ENCODE peak calls at places on chromosomes 13 and 19, in five cellular contexts. S is right lobe of liver, U is thoracic aorta, D is stomach, N is suprapubic skin. X is an unnamed sample.

GRCh38 chr19:48403606-48404005 is 10.1 kb downstream of the GRIN2D start:
- DNase-seq in S (no peak), D (no peak), U (no peak), N (no peak), X (peak; percentile 66)

GRCh38 chr13:48449656-48450055 is 36.7 kb upstream of the LPAR6 start:
- DNase-seq in D (no peak), N (no peak), S (no peak), U (no peak), X (no peak)

GRCh38 chr19:14081797-14082674 is 3.5 kb downstream of the C19orf67 start:
- DNase-seq in U (no peak), D (peak; percentile 45), S (peak; percentile 60), N (no peak), X (peak; percentile 51)

GRCh38 chr19:30089086-30089665 is 147.1 kb downstream of the URI1 start:
- DNase-seq in N (no peak), S (no peak), U (no peak), D (no peak), X (no peak)

GRCh38 chr19:57903298-57904174 is 12.9 kb downstream of the ZNF417 start:
- DNase-seq in U (no peak), D (no peak), S (no peak), N (no peak), X (no peak)

GRCh38 chr13:23794267-23795161 is 94.7 kb downstream of the MIPEP start:
- DNase-seq in D (no peak), N (no peak), S (no peak), U (no peak), X (no peak)

GRCh38 chr19:15292847-15293582 is 39.3 kb downstream of the BRD4 start:
- DNase-seq in S (no peak), D (no peak), U (no peak), N (no peak), X (peak; percentile 60)

GRCh38 chr13:45863716-45864590 is 12.4 kb upstream of the SIAH3 start:
- DNase-seq in U (no peak), D (no peak), S (no peak), N (no peak), X (no peak)

GRCh38 chr19:7928741-7929701 is 3.1 kb upstream of the CTXN1 start:
- DNase-seq in S (peak; percentile 42), U (no peak), D (no peak), N (peak; percentile 82), X (peak; percentile 78)

DNA sequence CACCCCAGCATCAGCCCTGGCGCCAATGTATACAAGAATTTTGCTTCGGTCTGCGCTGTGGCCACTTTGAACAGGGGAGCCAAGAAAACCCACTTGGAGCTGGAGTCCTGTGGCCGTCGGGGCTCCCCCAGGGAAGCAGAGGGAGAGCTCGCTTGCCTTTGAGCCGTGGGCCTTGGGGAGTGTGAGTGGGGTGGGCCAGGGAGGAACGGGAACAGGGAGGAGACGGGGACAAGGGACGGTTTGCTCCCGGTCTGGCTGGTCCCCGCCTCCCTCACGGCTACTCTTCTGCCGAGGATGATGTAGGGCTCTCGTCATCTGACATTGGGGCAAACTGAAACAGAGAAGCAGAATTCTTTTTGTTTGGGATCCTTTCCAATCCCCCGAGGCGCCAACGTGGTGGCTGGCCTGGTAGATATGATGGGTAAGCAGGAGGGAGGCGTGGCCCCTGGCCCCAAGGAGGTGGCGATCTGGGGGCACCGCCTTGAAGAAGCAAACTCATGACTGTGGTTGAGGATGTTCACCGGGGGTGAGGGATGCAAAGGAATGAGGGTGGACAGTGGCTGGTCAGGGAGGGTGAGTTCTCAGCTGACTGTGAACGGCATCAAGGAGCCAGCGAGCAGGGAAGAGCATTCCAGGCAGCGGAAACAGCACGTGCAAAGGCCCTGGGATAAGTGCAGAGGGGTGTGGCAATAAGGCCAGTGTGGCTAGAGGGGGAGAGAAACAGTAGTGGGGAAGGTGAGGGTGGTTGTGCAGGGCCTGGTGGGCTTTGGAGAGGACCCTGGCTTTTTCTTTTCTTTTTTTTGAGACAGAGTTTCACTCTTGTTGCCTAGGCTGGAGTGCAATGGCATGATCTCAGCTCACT is 10.9 kb upstream of the SPC24 start:
- DNase-seq in S (no peak), U (no peak), N (peak; percentile 82), D (no peak), X (peak; percentile 44)
- H3K4me3 ChIP-seq in S (no peak overlapping the region), U (no peak overlapping the region), N (no peak overlapping the region), D (no peak overlapping the region), X (no peak overlapping the region)

GRCh38 chr19:17764348-17764747 is 13.1 kb downstream of the FCHO1 start:
- DNase-seq in U (no peak), D (no peak), S (no peak), N (no peak), X (no peak)
- H3K36me3 ChIP-seq in U (no peaks in the 10 kb centered on the region), D (no peaks in the 10 kb centered on the region), S (no peaks in the 10 kb centered on the region), N (no peaks in the 10 kb centered on the region), X (no peaks in the 10 kb centered on the region)

DNA sequence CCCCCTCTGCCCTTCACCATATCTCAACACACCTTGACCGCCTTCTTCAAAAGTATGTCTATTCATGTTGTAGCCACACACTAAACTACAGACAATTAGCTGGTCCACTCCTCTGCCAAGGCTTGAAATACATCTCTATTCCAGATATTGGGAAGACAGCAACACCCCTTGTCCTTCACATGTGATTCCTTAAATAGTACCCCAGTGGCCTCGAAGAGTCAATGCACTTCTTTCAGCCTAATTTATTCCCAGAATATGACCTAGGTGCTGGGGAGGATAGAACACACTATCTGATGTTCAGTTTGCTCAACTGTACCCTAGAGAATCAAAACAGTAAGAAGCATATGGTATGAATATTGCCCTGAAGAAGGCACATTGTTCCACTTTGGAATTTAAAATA is 82.4 kb upstream of the DACH1 start:
- DNase-seq in N (no peak), U (no peak), D (no peak), S (no peak), X (no peak)
- H3K4me3 ChIP-seq in N (no peak overlapping the region), U (no peak overlapping the region), D (no peak overlapping the region), S (no peak overlapping the region), X (no peak overlapping the region)

GRCh38 chr19:41906271-41906670 is 22.0 kb downstream of the ERFL start:
- DNase-seq in S (no peak), D (no peak), U (no peak), N (no peak), X (no peak)
- H3K36me3 ChIP-seq in S (peaks cover 36% of the 10 kb centered on the region), D (peaks cover 68% of the 10 kb centered on the region), U (peaks cover 44% of the 10 kb centered on the region), N (peaks cover 72% of the 10 kb centered on the region), X (peaks cover 46% of the 10 kb centered on the region)

GRCh38 chr13:66402546-66402945 is 827.6 kb downstream of the PCDH9 start:
- DNase-seq in D (no peak), S (no peak), U (no peak), N (no peak), X (no peak)

GRCh38 chr13:66402071-66402470 is 828.1 kb downstream of the PCDH9 start:
- DNase-seq in U (no peak), S (no peak), D (no peak), N (no peak), X (no peak)

GRCh38 chr13:66407159-66407558 is 823.0 kb downstream of the PCDH9 start:
- DNase-seq in U (no peak), N (no peak), S (no peak), D (no peak), X (no peak)

GRCh38 chr13:66409542-66409941 is 820.6 kb downstream of the PCDH9 start:
- DNase-seq in D (no peak), N (no peak), U (no peak), S (no peak), X (no peak)

DNA sequence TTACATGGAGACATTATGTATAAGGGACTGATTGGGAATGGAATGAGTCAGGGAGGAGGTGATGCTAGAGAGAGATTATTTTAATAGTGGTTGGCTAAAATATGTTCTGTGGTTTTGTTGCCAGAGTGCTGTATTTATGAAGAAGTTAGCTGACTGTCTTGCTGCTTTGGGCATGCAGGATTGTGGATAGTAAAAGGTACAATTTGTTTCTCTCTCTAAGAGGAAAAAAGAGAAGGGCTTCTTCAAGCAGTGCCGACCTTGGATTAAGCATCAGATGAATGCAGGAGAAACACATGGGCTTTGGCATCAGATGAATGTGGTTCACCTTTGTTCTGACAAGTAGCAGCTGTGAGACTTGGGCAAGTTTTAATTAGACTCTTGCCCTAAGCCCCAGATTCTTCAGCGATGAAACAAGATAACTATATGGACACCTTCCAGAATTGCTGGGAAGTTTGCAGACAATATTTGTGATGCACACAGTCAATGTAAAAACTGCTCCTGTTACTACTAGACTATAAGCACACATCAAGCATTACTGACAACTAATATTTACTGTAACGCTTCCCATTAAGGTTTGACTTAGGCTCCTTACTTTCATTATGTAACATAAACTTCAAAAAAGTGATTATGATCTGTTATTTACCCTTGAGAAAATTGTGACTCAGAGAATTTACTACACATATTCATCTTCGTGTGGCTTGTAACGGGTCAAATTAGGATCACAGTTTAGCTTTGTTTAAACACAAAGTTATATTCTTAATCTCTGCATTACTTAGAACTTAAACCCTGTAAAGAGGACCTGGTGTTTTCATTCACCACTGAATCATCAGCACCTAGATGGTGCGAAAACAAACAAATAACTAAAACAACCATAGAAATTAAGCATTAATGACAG is 824.0 kb downstream of the PCDH9 start:
- DNase-seq in D (no peak), N (no peak), U (no peak), S (no peak), X (peak; percentile 1)
- H3K4me3 ChIP-seq in D (no peak overlapping the region), N (no peak overlapping the region), U (no peak overlapping the region), S (no peak overlapping the region), X (no peak overlapping the region)

GRCh38 chr13:111265006-111265700 is 55.3 kb upstream of the TEX29 start:
- DNase-seq in U (no peak), S (no peak), N (no peak), D (no peak), X (no peak)

GRCh38 chr13:111261326-111261725 is 59.1 kb upstream of the TEX29 start:
- DNase-seq in U (no peak), S (no peak), D (no peak), N (no peak), X (no peak)

GRCh38 chr13:111262281-111262680 is 58.2 kb upstream of the TEX29 start:
- DNase-seq in S (no peak), U (no peak), N (no peak), D (no peak), X (no peak)

GRCh38 chr13:111263566-111263965 is 56.9 kb upstream of the TEX29 start:
- DNase-seq in S (no peak), N (no peak), D (no peak), U (no peak), X (no peak)

GRCh38 chr13:111262715-111263114 is 57.7 kb upstream of the TEX29 start:
- DNase-seq in S (no peak), N (no peak), U (no peak), D (no peak), X (no peak)
- H3K36me3 ChIP-seq in S (peaks cover 18% of the 10 kb centered on the region), N (peaks cover 50% of the 10 kb centered on the region), U (peaks cover 22% of the 10 kb centered on the region), D (peaks cover 58% of the 10 kb centered on the region), X (peaks cover 8% of the 10 kb centered on the region)

GRCh38 chr13:30880151-30880551 is 25.9 kb upstream of the MEDAG start:
- DNase-seq in N (no peak), D (no peak), U (no peak), S (no peak), X (no peak)

GRCh38 chr13:30880756-30881155 is 25.3 kb upstream of the MEDAG start:
- DNase-seq in N (no peak), D (no peak), U (no peak), S (no peak), X (peak; percentile 34)

GRCh38 chr13:30882996-30883766 is 22.9 kb upstream of the MEDAG start:
- DNase-seq in N (no peak), S (no peak), D (no peak), U (no peak), X (no peak)

GRCh38 chr13:30881931-30882899 is 23.9 kb upstream of the MEDAG start:
- DNase-seq in N (no peak), D (no peak), U (no peak), S (no peak), X (no peak)

GRCh38 chr13:30881191-30881651 is 24.9 kb upstream of the MEDAG start:
- DNase-seq in N (no peak), S (no peak), D (no peak), U (peak; percentile 57), X (no peak)
- H3K4me3 ChIP-seq in N (no peak overlapping the region), S (no peak overlapping the region), D (no peak overlapping the region), U (peak overlapping the region; percentile 44), X (no peak overlapping the region)